ENCODE peak calls at places on chromosome 22, in ten cellular contexts. I is anterior cingulate cortex; G is hippocampal formation; V is fibroblast of pulmonary artery; K is LoVo; F is activated CD4-positive, CD25-positive, alpha-beta regulatory T cell; W is MV-4-11; Q is HCT116; E is kidney tubule cell; S is SW 1271. O is an unnamed sample.

GRCh38 chr22:30275625-30276024 is 9.0 kb upstream of the OSM start:
- DNase-seq in I (no peak), G (no peak), V (no peak), K (no peak), F (no peak), W (no peak), Q (no peak), E (peak; percentile 52), S (no peak), O (no peak)

GRCh38 chr22:48352086-48352911 is 1475.4 kb downstream of the BRD1 start:
- DNase-seq in I (no peak), G (no peak), V (no peak), K (no peak), F (no peak), W (no peak), Q (no peak), E (no peak), S (no peak), O (no peak)

GRCh38 chr22:44391026-44391425 is 78.3 kb upstream of the SHISAL1 start:
- DNase-seq in I (no peak), G (no peak), V (no peak), K (no peak), F (no peak), W (no peak), Q (no peak), E (no peak), S (no peak), O (no peak)

GRCh38 chr22:17918840-17919239 is 105.5 kb downstream of the MICAL3 start:
- DNase-seq in I (no peak), G (no peak), V (no peak), K (no peak), F (no peak), W (no peak), Q (no peak), E (peak; percentile 73), S (peak; percentile 1), O (no peak)

GRCh38 chr22:26722159-26722558 is 64.8 kb downstream of the MIAT start:
- DNase-seq in I (no peak), G (no peak), V (no peak), K (no peak), F (no peak), W (no peak), Q (no peak), E (peak; percentile 11), S (no peak), O (no peak)

GRCh38 chr22:35307892-35308291 is 8.2 kb downstream of the TOM1 start:
- DNase-seq in I (no peak), G (no peak), V (no peak), K (no peak), F (no peak), W (no peak), Q (no peak), E (no peak), S (no peak), O (no peak)

GRCh38 chr22:46963672-46964545 is 201.5 kb downstream of the TBC1D22A start:
- DNase-seq in I (no peak), G (no peak), V (no peak), K (no peak), F (no peak), W (no peak), Q (no peak), E (no peak), S (no peak), O (no peak)

GRCh38 chr22:27489265-27489675 is 312.3 kb downstream of the MN1 start:
- DNase-seq in I (no peak), G (no peak), V (peak; percentile 35), K (peak; percentile 24), F (no peak), W (no peak), Q (no peak), E (peak; percentile 12), S (no peak), O (no peak)

GRCh38 chr22:33922268-33922667 is 2.0 kb upstream of the LARGE1 start:
- DNase-seq in I (no peak), G (no peak), V (peak; percentile 29), K (peak; percentile 43), F (no peak), W (no peak), Q (no peak), E (peak; percentile 29), S (no peak), O (no peak)

GRCh38 chr22:50177537-50178470 is 7.3 kb downstream of the PANX2 start:
- DNase-seq in I (no peak), G (no peak), V (no peak), K (no peak), F (no peak), W (no peak), Q (no peak), E (no peak), S (no peak), O (no peak)

GRCh38 chr22:42217752-42218280 is 52.6 kb downstream of the TCF20 start:
- DNase-seq in I (no peak), G (no peak), V (no peak), K (no peak), F (no peak), W (no peak), Q (no peak), E (no peak), S (no peak), O (no peak)

GRCh38 chr22:17818166-17818565 is 43.9 kb upstream of the BID start:
- DNase-seq in I (no peak), G (no peak), V (no peak), K (no peak), F (no peak), W (no peak), Q (no peak), E (no peak), S (no peak), O (no peak)

GRCh38 chr22:50277761-50278160 is 7.6 kb upstream of the MAPK11 start:
- DNase-seq in I (no peak), G (no peak), V (no peak), K (no peak), F (no peak), W (no peak), Q (no peak), E (no peak), S (no peak), O (no peak)

GRCh38 chr22:48954781-48955311 is 872.8 kb downstream of the BRD1 start:
- DNase-seq in I (no peak), G (no peak), V (no peak), K (no peak), F (no peak), W (no peak), Q (no peak), E (no peak), S (no peak), O (no peak)

GRCh38 chr22:25062378-25063095 is 110.0 kb downstream of the KIAA1671 start:
- DNase-seq in I (no peak), G (no peak), V (no peak), K (no peak), F (peak; percentile 61), W (no peak), Q (no peak), E (no peak), S (no peak), O (peak; percentile 50)

GRCh38 chr22:24402460-24403192 is 24.8 kb upstream of the ADORA2A start:
- DNase-seq in I (no peak), G (no peak), V (peak; percentile 91), K (peak; percentile 96), F (no peak), W (peak; percentile 93), Q (peak; percentile 82), E (peak; percentile 94), S (peak; percentile 74), O (no peak)

GRCh38 chr22:26565181-26565580 is 24.8 kb downstream of the TPST2 start:
- DNase-seq in I (no peak), G (no peak), V (no peak), K (no peak), F (no peak), W (no peak), Q (no peak), E (peak; percentile 18), S (no peak), O (no peak)

GRCh38 chr22:42022162-42022847 is 23.7 kb downstream of the WBP2NL start:
- DNase-seq in I (no peak), G (no peak), V (no peak), K (peak; percentile 87), F (no peak), W (peak; percentile 63), Q (no peak), E (peak; percentile 56), S (no peak), O (no peak)

GRCh38 chr22:49310354-49310753 is 517.3 kb downstream of the BRD1 start:
- DNase-seq in I (no peak), G (no peak), V (no peak), K (no peak), F (no peak), W (no peak), Q (no peak), E (no peak), S (no peak), O (no peak)

GRCh38 chr22:37818397-37819099 is 4.6 kb upstream of the GALR3 start:
- DNase-seq in I (no peak), G (no peak), V (peak; percentile 52), K (no peak), F (peak; percentile 24), W (peak; percentile 8), Q (no peak), E (peak; percentile 64), S (no peak), O (peak; percentile 33)

GRCh38 chr22:29306830-29307657 is 594 bp downstream of the GAS2L1 start:
- DNase-seq in I (peak; percentile 59), G (peak; percentile 55), V (peak; percentile 73), K (peak; percentile 83), F (no peak), W (peak; percentile 27), Q (no peak), E (peak; percentile 79), S (peak; percentile 55), O (no peak)

GRCh38 chr22:46652081-46652929 is 32.1 kb downstream of the GRAMD4 start:
- DNase-seq in I (no peak), G (no peak), V (peak; percentile 50), K (no peak), F (no peak), W (peak; percentile 14), Q (no peak), E (peak; percentile 18), S (no peak), O (no peak)

GRCh38 chr22:37179622-37180420 is 8.2 kb downstream of the C1QTNF6 start:
- DNase-seq in I (no peak), G (no peak), V (no peak), K (no peak), F (no peak), W (no peak), Q (no peak), E (no peak), S (no peak), O (no peak)